ENCODE peak calls at places on chromosomes 16 and 17, in five cellular contexts. One of them, this sample, is unnamed.

GRCh38 chr17:48068491-48068961 is 20.4 kb downstream of the NFE2L1 start:
- DNase-seq in nephron progenitor cell: no peak
- DNase-seq in left ventricle myocardium superior: no peak
- DNase-seq in HT1080: no peak
- DNase-seq in HFFc6: peak; percentile 77
- DNase-seq in this sample: no peak

GRCh38 chr17:75693500-75694481 is 26.7 kb downstream of the SAP30BP start:
- DNase-seq in nephron progenitor cell: no peak
- DNase-seq in left ventricle myocardium superior: peak; percentile 87
- DNase-seq in HT1080: peak; percentile 99
- DNase-seq in HFFc6: peak; percentile 99
- DNase-seq in this sample: no peak

GRCh38 chr17:37650419-37651003 is 7.3 kb upstream of the DDX52 start:
- DNase-seq in nephron progenitor cell: peak; percentile 43
- DNase-seq in left ventricle myocardium superior: no peak
- DNase-seq in HT1080: peak; percentile 52
- DNase-seq in HFFc6: peak; percentile 42
- DNase-seq in this sample: peak; percentile 37

GRCh38 chr16:50591800-50592771 is 43.9 kb downstream of the NKD1 start:
- DNase-seq in nephron progenitor cell: no peak
- DNase-seq in left ventricle myocardium superior: peak; percentile 86
- DNase-seq in HT1080: no peak
- DNase-seq in HFFc6: no peak
- DNase-seq in this sample: peak; percentile 23

GRCh38 chr17:68184141-68184571 is 63.7 kb upstream of the AMZ2 start:
- DNase-seq in nephron progenitor cell: no peak
- DNase-seq in left ventricle myocardium superior: no peak
- DNase-seq in HT1080: no peak
- DNase-seq in HFFc6: no peak
- DNase-seq in this sample: no peak

GRCh38 chr16:9099131-9099625 is 7.7 kb downstream of the HAPSTR1 start:
- DNase-seq in nephron progenitor cell: no peak
- DNase-seq in left ventricle myocardium superior: no peak
- DNase-seq in HT1080: peak; percentile 68
- DNase-seq in HFFc6: peak; percentile 60
- DNase-seq in this sample: no peak

GRCh38 chr16:11757671-11758545 is 15.3 kb upstream of the TXNDC11 start:
- DNase-seq in nephron progenitor cell: no peak
- DNase-seq in left ventricle myocardium superior: no peak
- DNase-seq in HT1080: no peak
- DNase-seq in HFFc6: peak; percentile 41
- DNase-seq in this sample: no peak

GRCh38 chr16:50842013-50842505 is 100.2 kb downstream of the CYLD start:
- DNase-seq in nephron progenitor cell: no peak
- DNase-seq in left ventricle myocardium superior: no peak
- DNase-seq in HT1080: no peak
- DNase-seq in HFFc6: no peak
- DNase-seq in this sample: no peak

GRCh38 chr17:75691371-75692290 is 24.5 kb downstream of the SAP30BP start:
- DNase-seq in nephron progenitor cell: no peak
- DNase-seq in left ventricle myocardium superior: no peak
- DNase-seq in HT1080: peak; percentile 99
- DNase-seq in HFFc6: peak; percentile 50
- DNase-seq in this sample: no peak

GRCh38 chr17:73346763-73347162 is 35.0 kb upstream of the CDC42EP4 start:
- DNase-seq in nephron progenitor cell: no peak
- DNase-seq in left ventricle myocardium superior: no peak
- DNase-seq in HT1080: no peak
- DNase-seq in HFFc6: no peak
- DNase-seq in this sample: no peak

GRCh38 chr17:691423-691822 is 23.2 kb downstream of the VPS53 start:
- DNase-seq in nephron progenitor cell: no peak
- DNase-seq in left ventricle myocardium superior: no peak
- DNase-seq in HT1080: peak; percentile 69
- DNase-seq in HFFc6: peak; percentile 91
- DNase-seq in this sample: no peak

GRCh38 chr17:1561420-1562177 is 993 bp downstream of the PITPNA start:
- DNase-seq in nephron progenitor cell: peak; percentile 59
- DNase-seq in left ventricle myocardium superior: peak; percentile 59
- DNase-seq in HT1080: no peak
- DNase-seq in HFFc6: no peak
- DNase-seq in this sample: no peak

GRCh38 chr16:85372627-85373372 is 240.3 kb upstream of the GSE1 start:
- DNase-seq in nephron progenitor cell: no peak
- DNase-seq in left ventricle myocardium superior: no peak
- DNase-seq in HT1080: peak; percentile 78
- DNase-seq in HFFc6: peak; percentile 77
- DNase-seq in this sample: no peak

GRCh38 chr16:19389246-19389645 is 28.4 kb upstream of the TMC5 start:
- DNase-seq in nephron progenitor cell: peak; percentile 57
- DNase-seq in left ventricle myocardium superior: peak; percentile 37
- DNase-seq in HT1080: peak; percentile 31
- DNase-seq in HFFc6: peak; percentile 40
- DNase-seq in this sample: peak; percentile 85

GRCh38 chr16:24969071-24969470 is 46.1 kb downstream of the ARHGAP17 start:
- DNase-seq in nephron progenitor cell: no peak
- DNase-seq in left ventricle myocardium superior: peak; percentile 43
- DNase-seq in HT1080: no peak
- DNase-seq in HFFc6: no peak
- DNase-seq in this sample: no peak

GRCh38 chr17:41654134-41654907 is 29.9 kb upstream of the KRT17 start:
- DNase-seq in nephron progenitor cell: no peak
- DNase-seq in left ventricle myocardium superior: no peak
- DNase-seq in HT1080: no peak
- DNase-seq in HFFc6: no peak
- DNase-seq in this sample: no peak

GRCh38 chr17:40399185-40399584 is 18.5 kb downstream of the TOP2A start:
- DNase-seq in nephron progenitor cell: no peak
- DNase-seq in left ventricle myocardium superior: no peak
- DNase-seq in HT1080: peak; percentile 52
- DNase-seq in HFFc6: peak; percentile 29
- DNase-seq in this sample: peak; percentile 10

GRCh38 chr16:54374136-54374535 is 87.5 kb upstream of the IRX3 start:
- DNase-seq in nephron progenitor cell: no peak
- DNase-seq in left ventricle myocardium superior: no peak
- DNase-seq in HT1080: no peak
- DNase-seq in HFFc6: peak; percentile 33
- DNase-seq in this sample: no peak

GRCh38 chr17:39628655-39629493 is 2.1 kb downstream of the PPP1R1B start:
- DNase-seq in nephron progenitor cell: no peak
- DNase-seq in left ventricle myocardium superior: no peak
- DNase-seq in HT1080: no peak
- DNase-seq in HFFc6: no peak
- DNase-seq in this sample: peak; percentile 91

GRCh38 chr17:30924341-30924740 is 2.6 kb downstream of the ADAP2 start:
- DNase-seq in nephron progenitor cell: no peak
- DNase-seq in left ventricle myocardium superior: no peak
- DNase-seq in HT1080: no peak
- DNase-seq in HFFc6: no peak
- DNase-seq in this sample: no peak

GRCh38 chr16:84430860-84431259 is 62.5 kb downstream of the ATP2C2 start:
- DNase-seq in nephron progenitor cell: no peak
- DNase-seq in left ventricle myocardium superior: no peak
- DNase-seq in HT1080: no peak
- DNase-seq in HFFc6: no peak
- DNase-seq in this sample: no peak

GRCh38 chr16:73071131-73071940 is 23.4 kb upstream of the ZFHX3 start:
- DNase-seq in nephron progenitor cell: peak; percentile 66
- DNase-seq in left ventricle myocardium superior: peak; percentile 70
- DNase-seq in HT1080: no peak
- DNase-seq in HFFc6: no peak
- DNase-seq in this sample: peak; percentile 96

GRCh38 chr16:77711775-77712174 is 10.5 kb upstream of the NUDT7 start:
- DNase-seq in nephron progenitor cell: no peak
- DNase-seq in left ventricle myocardium superior: no peak
- DNase-seq in HT1080: peak; percentile 61
- DNase-seq in HFFc6: no peak
- DNase-seq in this sample: no peak

GRCh38 chr16:29662729-29663019 is 373 bp upstream of the SPN start:
- DNase-seq in nephron progenitor cell: no peak
- DNase-seq in left ventricle myocardium superior: no peak
- DNase-seq in HT1080: no peak
- DNase-seq in HFFc6: no peak
- DNase-seq in this sample: no peak